ENCODE peak calls at places on chromosomes 12 and 14, in six cellular contexts. C is NT2/D1, P is fibroblast of gingiva, A is testis, O is omental fat pad, D is HS-27A. M is an unnamed sample.

GRCh38 chr12:128463881-128464280 is 196.9 kb downstream of the TMEM132C start:
- DNase-seq in C (no peak), P (no peak), A (no peak), O (no peak), D (no peak), M (no peak)

GRCh38 chr14:39229222-39229543 is 4.5 kb upstream of the MIA2 start:
- DNase-seq in C (no peak), P (no peak), A (no peak), O (no peak), D (no peak), M (no peak)

GRCh38 chr14:53331247-53331646 is 178.1 kb upstream of the DDHD1 start:
- DNase-seq in C (no peak), P (peak; percentile 10), A (no peak), O (no peak), D (peak; percentile 57), M (peak; percentile 77)

GRCh38 chr12:49198431-49199155 is 9.7 kb upstream of the TUBA1A start:
- DNase-seq in C (peak; percentile 48), P (peak; percentile 66), A (no peak), O (no peak), D (peak; percentile 40), M (no peak)

GRCh38 chr14:71139058-71139946 is 232.0 kb downstream of the PCNX1 start:
- DNase-seq in C (peak; percentile 39), P (peak; percentile 26), A (peak; percentile 66), O (peak; percentile 37), D (no peak), M (no peak)

GRCh38 chr14:54475187-54475881 is 13.4 kb downstream of the GMFB start:
- DNase-seq in C (no peak), P (peak; percentile 74), A (no peak), O (no peak), D (no peak), M (no peak)

GRCh38 chr12:11508699-11509098 is 113.3 kb upstream of the PRB2 start:
- DNase-seq in C (peak; percentile 52), P (no peak), A (no peak), O (no peak), D (peak; percentile 38), M (no peak)

GRCh38 chr12:46468159-46468558 is 95.6 kb upstream of the SLC38A2 start:
- DNase-seq in C (no peak), P (no peak), A (no peak), O (no peak), D (no peak), M (no peak)

M was measured in keratinocyte.